ENCODE peak calls at places on chromosomes 1 and 21, in five cellular contexts. One of them, this sample, is unnamed.

GRCh38 chr1:1573843-1574720 is 581 bp downstream of the SSU72 start:
- DNase-seq in right atrium auricular region: no peak
- DNase-seq in mammary epithelial cell: peak
- DNase-seq in activated naive CD8-positive, alpha-beta T cell treated with anti-CD3 and anti-CD28 coated beads, Interleukin-2, amount 50 U/mL, for 24 hours: peak
- DNase-seq in stimulated activated CD8-positive, alpha-beta memory T cell treated with anti-CD3 and anti-CD28 coated beads, Interleukin-4, amount 100 ng/mL, for 4 hours: peak
- DNase-seq in this sample: peak

GRCh38 chr1:29356663-29357062 is 120.3 kb downstream of the PTPRU start:
- DNase-seq in activated naive CD8-positive, alpha-beta T cell treated with anti-CD3 and anti-CD28 coated beads, Interleukin-2, amount 50 U/mL, for 24 hours: no peak
- DNase-seq in stimulated activated CD8-positive, alpha-beta memory T cell treated with anti-CD3 and anti-CD28 coated beads, Interleukin-4, amount 100 ng/mL, for 4 hours: no peak
- DNase-seq in right atrium auricular region: no peak
- DNase-seq in mammary epithelial cell: no peak
- DNase-seq in this sample: no peak

GRCh38 chr1:76121850-76122249 is 47.3 kb downstream of the ST6GALNAC3 start:
- DNase-seq in activated naive CD8-positive, alpha-beta T cell treated with anti-CD3 and anti-CD28 coated beads, Interleukin-2, amount 50 U/mL, for 24 hours: no peak
- DNase-seq in mammary epithelial cell: no peak
- DNase-seq in stimulated activated CD8-positive, alpha-beta memory T cell treated with anti-CD3 and anti-CD28 coated beads, Interleukin-4, amount 100 ng/mL, for 4 hours: no peak
- DNase-seq in right atrium auricular region: no peak
- DNase-seq in this sample: no peak

GRCh38 chr1:111334169-111334568 is 43.5 kb downstream of the CHIA start:
- DNase-seq in stimulated activated CD8-positive, alpha-beta memory T cell treated with anti-CD3 and anti-CD28 coated beads, Interleukin-4, amount 100 ng/mL, for 4 hours: peak
- DNase-seq in mammary epithelial cell: peak
- DNase-seq in activated naive CD8-positive, alpha-beta T cell treated with anti-CD3 and anti-CD28 coated beads, Interleukin-2, amount 50 U/mL, for 24 hours: peak
- DNase-seq in right atrium auricular region: no peak
- DNase-seq in this sample: peak

GRCh38 chr1:204880906-204881305 is 10.2 kb downstream of the NFASC start:
- DNase-seq in mammary epithelial cell: no peak
- DNase-seq in right atrium auricular region: no peak
- DNase-seq in activated naive CD8-positive, alpha-beta T cell treated with anti-CD3 and anti-CD28 coated beads, Interleukin-2, amount 50 U/mL, for 24 hours: no peak
- DNase-seq in stimulated activated CD8-positive, alpha-beta memory T cell treated with anti-CD3 and anti-CD28 coated beads, Interleukin-4, amount 100 ng/mL, for 4 hours: no peak
- DNase-seq in this sample: no peak

GRCh38 chr1:66834926-66835325 is 33.9 kb upstream of the INSL5 start:
- DNase-seq in right atrium auricular region: no peak
- DNase-seq in mammary epithelial cell: peak
- DNase-seq in activated naive CD8-positive, alpha-beta T cell treated with anti-CD3 and anti-CD28 coated beads, Interleukin-2, amount 50 U/mL, for 24 hours: no peak
- DNase-seq in stimulated activated CD8-positive, alpha-beta memory T cell treated with anti-CD3 and anti-CD28 coated beads, Interleukin-4, amount 100 ng/mL, for 4 hours: no peak
- DNase-seq in this sample: no peak

GRCh38 chr1:87754036-87754603 is 425.4 kb downstream of the LMO4 start:
- DNase-seq in activated naive CD8-positive, alpha-beta T cell treated with anti-CD3 and anti-CD28 coated beads, Interleukin-2, amount 50 U/mL, for 24 hours: no peak
- DNase-seq in stimulated activated CD8-positive, alpha-beta memory T cell treated with anti-CD3 and anti-CD28 coated beads, Interleukin-4, amount 100 ng/mL, for 4 hours: no peak
- DNase-seq in mammary epithelial cell: no peak
- DNase-seq in right atrium auricular region: no peak
- DNase-seq in this sample: no peak

GRCh38 chr1:94240822-94241221 is 3.4 kb upstream of the ARHGAP29 start:
- DNase-seq in stimulated activated CD8-positive, alpha-beta memory T cell treated with anti-CD3 and anti-CD28 coated beads, Interleukin-4, amount 100 ng/mL, for 4 hours: no peak
- DNase-seq in activated naive CD8-positive, alpha-beta T cell treated with anti-CD3 and anti-CD28 coated beads, Interleukin-2, amount 50 U/mL, for 24 hours: no peak
- DNase-seq in mammary epithelial cell: no peak
- DNase-seq in right atrium auricular region: no peak
- DNase-seq in this sample: no peak

GRCh38 chr1:55246331-55246730 is 31.2 kb upstream of the USP24 start:
- DNase-seq in right atrium auricular region: no peak
- DNase-seq in activated naive CD8-positive, alpha-beta T cell treated with anti-CD3 and anti-CD28 coated beads, Interleukin-2, amount 50 U/mL, for 24 hours: no peak
- DNase-seq in mammary epithelial cell: no peak
- DNase-seq in stimulated activated CD8-positive, alpha-beta memory T cell treated with anti-CD3 and anti-CD28 coated beads, Interleukin-4, amount 100 ng/mL, for 4 hours: no peak
- DNase-seq in this sample: no peak

GRCh38 chr21:14120091-14120734 is 90.5 kb downstream of the LIPI start:
- DNase-seq in activated naive CD8-positive, alpha-beta T cell treated with anti-CD3 and anti-CD28 coated beads, Interleukin-2, amount 50 U/mL, for 24 hours: peak
- DNase-seq in stimulated activated CD8-positive, alpha-beta memory T cell treated with anti-CD3 and anti-CD28 coated beads, Interleukin-4, amount 100 ng/mL, for 4 hours: no peak
- DNase-seq in right atrium auricular region: no peak
- DNase-seq in mammary epithelial cell: no peak
- DNase-seq in this sample: peak

GRCh38 chr1:91282695-91283420 is 121.8 kb downstream of the HFM1 start:
- DNase-seq in right atrium auricular region: peak
- DNase-seq in mammary epithelial cell: peak
- DNase-seq in activated naive CD8-positive, alpha-beta T cell treated with anti-CD3 and anti-CD28 coated beads, Interleukin-2, amount 50 U/mL, for 24 hours: peak
- DNase-seq in stimulated activated CD8-positive, alpha-beta memory T cell treated with anti-CD3 and anti-CD28 coated beads, Interleukin-4, amount 100 ng/mL, for 4 hours: peak
- DNase-seq in this sample: peak

GRCh38 chr1:237799762-237800474 is 90.8 kb downstream of the ZP4 start:
- DNase-seq in activated naive CD8-positive, alpha-beta T cell treated with anti-CD3 and anti-CD28 coated beads, Interleukin-2, amount 50 U/mL, for 24 hours: peak
- DNase-seq in right atrium auricular region: no peak
- DNase-seq in stimulated activated CD8-positive, alpha-beta memory T cell treated with anti-CD3 and anti-CD28 coated beads, Interleukin-4, amount 100 ng/mL, for 4 hours: no peak
- DNase-seq in mammary epithelial cell: peak
- DNase-seq in this sample: peak

GRCh38 chr1:65629788-65630187 is 162.9 kb upstream of the PDE4B start:
- DNase-seq in activated naive CD8-positive, alpha-beta T cell treated with anti-CD3 and anti-CD28 coated beads, Interleukin-2, amount 50 U/mL, for 24 hours: no peak
- DNase-seq in mammary epithelial cell: no peak
- DNase-seq in right atrium auricular region: no peak
- DNase-seq in stimulated activated CD8-positive, alpha-beta memory T cell treated with anti-CD3 and anti-CD28 coated beads, Interleukin-4, amount 100 ng/mL, for 4 hours: no peak
- DNase-seq in this sample: no peak

GRCh38 chr1:236565530-236565929 is 38.8 kb downstream of the HEATR1 start:
- DNase-seq in activated naive CD8-positive, alpha-beta T cell treated with anti-CD3 and anti-CD28 coated beads, Interleukin-2, amount 50 U/mL, for 24 hours: no peak
- DNase-seq in stimulated activated CD8-positive, alpha-beta memory T cell treated with anti-CD3 and anti-CD28 coated beads, Interleukin-4, amount 100 ng/mL, for 4 hours: no peak
- DNase-seq in right atrium auricular region: no peak
- DNase-seq in mammary epithelial cell: no peak
- DNase-seq in this sample: no peak

GRCh38 chr1:94983343-94983742 is 56.4 kb upstream of the CNN3 start:
- DNase-seq in stimulated activated CD8-positive, alpha-beta memory T cell treated with anti-CD3 and anti-CD28 coated beads, Interleukin-4, amount 100 ng/mL, for 4 hours: no peak
- DNase-seq in right atrium auricular region: peak
- DNase-seq in activated naive CD8-positive, alpha-beta T cell treated with anti-CD3 and anti-CD28 coated beads, Interleukin-2, amount 50 U/mL, for 24 hours: no peak
- DNase-seq in mammary epithelial cell: peak
- DNase-seq in this sample: no peak